ENCODE peak calls at places on chromosomes 12 and 14, in nine cellular contexts. P is tibial artery, O is omental fat pad, S is progenitor cell of endocrine pancreas, V is Caco-2, T is epithelial cell of proximal tubule, R is MCF 10A, H is bronchial epithelial cell, D is GM13976. I is an unnamed sample.

GRCh38 chr12:57850924-57851323 is 4.4 kb upstream of the CTDSP2 start:
- DNase-seq in V (no peak), H (no peak), R (no peak), T (no peak), O (no peak), S (no peak), D (peak; percentile 57), P (no peak), I (no peak)

GRCh38 chr14:38838049-38838978 is 264.7 kb downstream of the SEC23A start:
- DNase-seq in R (no peak), T (no peak), D (no peak), V (no peak), S (no peak), H (no peak), O (no peak), P (no peak), I (no peak)

GRCh38 chr12:65858831-65859230 is 34.5 kb downstream of the HMGA2 start:
- DNase-seq in S (no peak), P (no peak), V (no peak), H (peak; percentile 68), R (no peak), T (no peak), O (no peak), D (no peak), I (no peak)

GRCh38 chr14:40221428-40221827 is 789.2 kb upstream of the FBXO33 start:
- DNase-seq in S (no peak), D (no peak), R (peak; percentile 65), T (no peak), O (no peak), H (peak; percentile 17), V (no peak), P (no peak), I (no peak)

GRCh38 chr14:102776761-102777710 is at the start of gene TRAF3:
- DNase-seq in O (no peak), D (peak; percentile 94), T (no peak), R (peak; percentile 48), P (peak; percentile 74), H (peak; percentile 28), S (peak; percentile 33), V (no peak), I (no peak)

GRCh38 chr12:76542908-76543307 is 16.7 kb downstream of the OSBPL8 start:
- DNase-seq in O (no peak), H (no peak), R (no peak), T (no peak), D (no peak), V (no peak), S (no peak), P (no peak), I (no peak)

GRCh38 chr12:76872415-76872814 is 6.4 kb downstream of the CSRP2 start:
- DNase-seq in O (no peak), V (no peak), P (no peak), D (no peak), S (no peak), H (no peak), T (no peak), R (no peak), I (no peak)

GRCh38 chr12:78421011-78421410 is 443.6 kb upstream of the SYT1 start:
- DNase-seq in P (no peak), V (no peak), H (no peak), O (no peak), D (no peak), R (no peak), T (no peak), S (no peak), I (no peak)

GRCh38 chr12:123354600-123354999 is 10.0 kb downstream of the SBNO1 start:
- DNase-seq in H (no peak), R (no peak), D (no peak), V (no peak), S (no peak), P (no peak), O (no peak), T (no peak), I (no peak)

GRCh38 chr12:118150625-118151024 is 14.7 kb downstream of the PEBP1 start:
- DNase-seq in H (no peak), P (no peak), T (no peak), S (no peak), V (no peak), O (no peak), D (no peak), R (no peak), I (no peak)

GRCh38 chr14:75279153-75279738 is 618 bp downstream of the FOS start:
- DNase-seq in R (no peak), D (peak; percentile 53), S (no peak), V (peak; percentile 41), H (no peak), O (no peak), P (peak; percentile 95), T (no peak), I (no peak)

GRCh38 chr14:91770185-91770584 is 38.3 kb upstream of the CATSPERB start:
- DNase-seq in T (no peak), V (no peak), D (no peak), R (no peak), S (no peak), P (no peak), O (no peak), H (no peak), I (no peak)

GRCh38 chr14:64410084-64410774 is 22.1 kb downstream of the MTHFD1 start:
- DNase-seq in P (no peak), O (no peak), T (peak; percentile 61), V (peak; percentile 84), H (peak; percentile 69), S (peak; percentile 9), D (no peak), R (peak; percentile 71), I (no peak)

GRCh38 chr12:70444903-70445302 is 78.8 kb downstream of the KCNMB4 start:
- DNase-seq in D (no peak), T (no peak), H (no peak), V (no peak), R (no peak), O (no peak), P (no peak), S (no peak), I (no peak)

GRCh38 chr14:55373784-55374725 is 37.6 kb downstream of the ATG14 start:
- DNase-seq in S (no peak), O (no peak), D (peak; percentile 71), H (peak; percentile 77), V (no peak), R (peak; percentile 38), T (peak; percentile 20), P (no peak), I (no peak)

GRCh38 chr12:227923-228845 is 14.2 kb upstream of the SLC6A12 start:
- DNase-seq in D (no peak), R (no peak), O (no peak), P (peak; percentile 17), V (no peak), T (no peak), S (no peak), H (no peak), I (no peak)

GRCh38 chr12:28017873-28018255 is 45.3 kb upstream of the PTHLH start:
- DNase-seq in D (no peak), H (peak; percentile 92), P (no peak), S (no peak), V (no peak), R (no peak), O (no peak), T (no peak), I (no peak)
- TF ChIP-seq CTCF in D (no peak), H (no peak), P (no peak), S (no peak), V (no peak), R (no peak), O (no peak), T (no peak), I (no peak)

DNA sequence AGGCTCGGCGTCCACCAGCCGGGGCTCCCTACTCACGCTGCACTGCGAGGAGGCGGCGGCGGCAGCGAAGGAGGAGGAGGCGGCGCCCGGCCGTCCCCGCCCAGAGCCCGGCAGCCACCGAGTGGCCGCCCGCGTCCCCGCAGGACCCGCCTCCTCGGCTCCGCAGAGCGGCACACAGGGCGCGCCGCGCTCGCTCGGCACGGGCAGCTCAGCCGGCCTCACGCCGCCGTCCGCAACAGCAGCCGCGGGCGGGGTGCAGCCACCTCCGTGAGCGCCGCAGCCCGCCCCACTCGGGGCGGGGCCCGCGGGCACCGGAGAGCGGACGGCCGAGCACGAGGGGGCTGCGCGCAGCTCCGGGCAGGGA is at the start of gene ATP2B1:
- DNase-seq in D (peak; percentile 91), S (peak; percentile 74), H (peak; percentile 71), P (peak; percentile 93), R (peak; percentile 89), O (peak; percentile 43), T (no peak), V (peak; percentile 87), I (no peak)
- TF ChIP-seq CTCF in D (no peak), S (no peak), H (peak; percentile 30), P (peak; percentile 17), R (no peak), O (no peak), T (no peak), V (no peak), I (no peak)

GRCh38 chr14:25518347-25518746 is 468.4 kb upstream of the STXBP6 start:
- DNase-seq in H (no peak), O (no peak), T (no peak), S (no peak), R (no peak), D (no peak), P (no peak), V (no peak), I (no peak)

GRCh38 chr14:25516838-25517237 is 466.9 kb upstream of the STXBP6 start:
- DNase-seq in T (no peak), P (no peak), O (no peak), H (no peak), V (no peak), S (no peak), R (no peak), D (no peak), I (no peak)
- TF ChIP-seq CTCF in T (no peak), P (no peak), O (no peak), H (no peak), V (no peak), S (no peak), R (no peak), D (no peak), I (no peak)

DNA sequence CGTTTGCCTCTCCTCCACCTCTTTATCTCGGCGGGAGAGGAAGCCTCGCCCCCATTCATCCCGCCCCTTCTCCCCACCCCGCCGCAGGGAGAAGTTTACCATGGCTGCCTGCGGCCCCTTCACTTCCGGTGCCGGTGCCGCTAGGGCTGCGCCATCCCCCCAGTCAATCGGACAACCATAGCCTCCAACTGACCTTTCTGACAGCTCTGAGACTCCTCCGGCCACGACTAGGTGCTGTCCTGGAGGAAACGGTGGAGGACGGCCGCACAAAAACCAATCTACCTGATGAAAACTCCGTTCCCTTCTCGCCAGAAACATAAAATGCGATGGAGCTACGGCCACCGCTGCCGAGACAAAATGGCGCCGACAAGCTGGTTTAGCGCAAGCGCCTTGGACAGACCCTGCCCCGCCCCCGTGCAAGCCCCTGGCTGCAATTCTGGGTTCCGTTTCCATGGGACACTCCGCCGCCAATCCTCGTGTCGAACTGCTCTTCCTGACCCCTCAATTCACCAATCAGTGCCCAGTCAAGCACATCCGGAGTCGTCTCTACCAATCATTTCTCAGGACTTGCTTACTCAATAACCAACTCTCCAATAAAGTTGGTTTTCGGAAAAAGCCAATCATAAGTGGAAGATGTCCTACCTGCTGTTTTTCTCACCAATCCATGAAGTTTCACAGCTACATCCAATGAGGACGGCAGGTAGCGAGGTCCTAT is 436 bp upstream of the ARID4A start:
- DNase-seq in R (peak; percentile 100), T (peak; percentile 100), P (peak; percentile 99), V (peak; percentile 99), O (peak; percentile 80), S (peak; percentile 95), H (peak; percentile 100), D (peak; percentile 94), I (peak; percentile 70)
- TF ChIP-seq CTCF in R (peak; percentile 11), T (no peak), P (no peak), V (no peak), O (no peak), S (no peak), H (no peak), D (no peak), I (no peak)